ENCODE peak calls at places on chromosomes 7 and 10, in eight cellular contexts. E is foreskin fibroblast, Y is body of pancreas, C is neural progenitor cell, H is fibroblast of lung, O is lower lobe of right lung, I is mesothelial cell of epicardium, L is adrenal gland. Q is an unnamed sample.

GRCh38 chr10:30589441-30589840 is 40.1 kb downstream of the LYZL2 start:
- DNase-seq in O (peak), I (no peak), L (no peak), H (no peak), E (no peak), Y (no peak), C (no peak), Q (no peak)

GRCh38 chr10:59337254-59337653 is 25.1 kb downstream of the FAM13C start:
- DNase-seq in E (peak), C (peak), Y (peak), L (peak), I (no peak), O (no peak), H (peak), Q (no peak)

GRCh38 chr7:54664235-54665228 is 94.5 kb downstream of the SEC61G start:
- DNase-seq in H (peak), C (peak), I (peak), L (no peak), Y (peak), O (no peak), E (peak), Q (peak)

GRCh38 chr10:71766717-71767419 is 6.5 kb downstream of the VSIR start:
- DNase-seq in O (peak), E (peak), I (no peak), Y (peak), H (peak), L (peak), C (no peak), Q (peak)

GRCh38 chr10:50275650-50276235 is 24.4 kb upstream of the ASAH2 start:
- DNase-seq in L (peak), I (no peak), C (peak), O (peak), Y (peak), E (peak), H (no peak), Q (peak)

GRCh38 chr10:96502561-96503267 is 11.0 kb downstream of the TLL2 start:
- DNase-seq in I (no peak), C (no peak), H (no peak), Y (no peak), E (no peak), O (no peak), L (no peak), Q (peak)

GRCh38 chr7:93044147-93044810 is 73.5 kb downstream of the SAMD9 start:
- DNase-seq in E (peak), H (peak), O (no peak), Y (no peak), L (no peak), I (no peak), C (peak), Q (no peak)

GRCh38 chr10:94293344-94293743 is 69.4 kb downstream of the NOC3L start:
- DNase-seq in O (no peak), E (no peak), I (no peak), L (no peak), C (no peak), Y (no peak), H (no peak), Q (no peak)

GRCh38 chr7:48298779-48299178 is 127.5 kb downstream of the ABCA13 start:
- DNase-seq in E (peak), H (peak), O (no peak), Y (no peak), C (no peak), L (no peak), I (no peak), Q (peak)

GRCh38 chr7:157506268-157506667 is 169.5 kb downstream of the DNAJB6 start:
- DNase-seq in E (no peak), I (no peak), H (no peak), C (no peak), O (no peak), L (no peak), Y (no peak), Q (no peak)

GRCh38 chr7:30702200-30702599 is 19.9 kb upstream of the CRHR2 start:
- DNase-seq in H (no peak), L (no peak), C (no peak), E (no peak), Y (no peak), I (no peak), O (no peak), Q (no peak)

GRCh38 chr7:21429021-21429420 is 1.1 kb downstream of the SP4 start:
- DNase-seq in E (no peak), H (no peak), C (peak), Y (no peak), I (no peak), O (no peak), L (no peak), Q (no peak)

GRCh38 chr7:37408241-37408884 is 40.3 kb downstream of the ELMO1 start:
- DNase-seq in L (no peak), Y (no peak), I (no peak), O (no peak), C (no peak), H (no peak), E (no peak), Q (no peak)

GRCh38 chr10:33913194-33913593 is 578.7 kb upstream of the NRP1 start:
- DNase-seq in C (no peak), L (no peak), E (no peak), O (no peak), Y (no peak), I (no peak), H (no peak), Q (no peak)

GRCh38 chr10:72089618-72090017 is 1.3 kb upstream of the SPOCK2 start:
- DNase-seq in H (no peak), E (no peak), I (no peak), C (no peak), L (no peak), O (no peak), Y (no peak), Q (no peak)

GRCh38 chr7:17928055-17928454 is 12.2 kb downstream of the SNX13 start:
- DNase-seq in Y (no peak), C (no peak), L (no peak), O (no peak), H (no peak), I (no peak), E (no peak), Q (no peak)

GRCh38 chr7:18250133-18250532 is 222.5 kb upstream of the PRPS1L1 start:
- DNase-seq in I (no peak), E (no peak), L (no peak), Y (no peak), H (no peak), O (no peak), C (no peak), Q (no peak)

GRCh38 chr7:26153246-26153822 is 1.3 kb downstream of the NFE2L3 start:
- DNase-seq in L (no peak), C (peak), Y (no peak), O (no peak), E (no peak), H (no peak), I (no peak), Q (no peak)

GRCh38 chr7:92691578-92691977 is 101.4 kb upstream of the FAM133B start:
- DNase-seq in C (peak), O (no peak), H (peak), I (no peak), Y (no peak), L (no peak), E (peak), Q (peak)

GRCh38 chr10:93006435-93007039 is 54.1 kb upstream of the CYP26C1 start:
- DNase-seq in Y (no peak), O (no peak), L (no peak), C (peak), H (peak), E (peak), I (no peak), Q (peak)

DNA sequence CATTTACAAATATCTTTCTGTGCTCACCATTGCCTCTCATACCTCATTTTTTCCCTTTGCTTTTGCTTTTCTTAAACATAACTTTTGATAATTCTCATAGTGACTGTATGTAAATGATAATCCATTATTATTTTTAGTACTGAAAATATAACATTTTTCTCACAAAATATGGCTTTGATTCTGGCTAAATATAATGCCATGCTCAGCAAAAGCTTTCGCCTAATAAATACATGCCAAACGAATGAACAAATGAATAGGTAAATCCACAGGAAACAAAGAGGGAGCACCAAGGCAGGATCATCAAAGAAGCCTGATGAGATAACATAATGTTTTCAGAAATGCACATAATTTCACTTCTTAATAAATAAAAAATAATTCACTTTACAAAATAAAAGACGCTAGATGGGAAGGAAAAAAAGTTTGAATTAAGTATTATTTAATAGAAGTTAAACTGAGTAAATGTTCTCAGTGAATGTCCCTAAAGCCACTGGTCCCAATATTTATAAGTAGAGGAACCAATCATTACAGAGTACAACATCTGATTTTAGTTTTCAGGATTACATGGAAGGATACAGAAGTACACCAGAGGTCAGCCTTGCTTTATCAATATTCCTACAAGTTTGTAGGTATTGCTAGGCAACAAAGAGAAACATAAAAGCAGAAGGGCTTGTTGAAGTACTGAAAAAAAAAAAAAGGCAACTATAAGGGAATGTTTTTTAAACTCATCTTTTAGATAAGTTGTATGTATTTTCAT is 52.3 kb downstream of the RNLS start:
- DNase-seq in E (no peak), L (no peak), O (no peak), H (no peak), C (no peak), Y (no peak), I (no peak), Q (no peak)
- TF ChIP-seq CTCF in E (no peak), L (no peak), O (no peak), H (no peak), C (no peak), Y (peak), I (no peak), Q (no peak)

GRCh38 chr7:85475071-85475470 is 288.2 kb upstream of the SEMA3D start:
- DNase-seq in L (no peak), O (no peak), C (no peak), I (no peak), Y (no peak), E (no peak), H (no peak), Q (no peak)

GRCh38 chr7:85474234-85474633 is 287.4 kb upstream of the SEMA3D start:
- DNase-seq in C (no peak), L (no peak), Y (no peak), I (no peak), H (peak), E (no peak), O (no peak), Q (no peak)

GRCh38 chr7:85469446-85469970 is 282.7 kb upstream of the SEMA3D start:
- DNase-seq in O (no peak), I (no peak), C (no peak), Y (no peak), E (no peak), L (no peak), H (peak), Q (no peak)

GRCh38 chr7:85471312-85471711 is 284.5 kb upstream of the SEMA3D start:
- DNase-seq in H (no peak), O (no peak), Y (no peak), L (no peak), E (no peak), I (no peak), C (no peak), Q (no peak)

DNA sequence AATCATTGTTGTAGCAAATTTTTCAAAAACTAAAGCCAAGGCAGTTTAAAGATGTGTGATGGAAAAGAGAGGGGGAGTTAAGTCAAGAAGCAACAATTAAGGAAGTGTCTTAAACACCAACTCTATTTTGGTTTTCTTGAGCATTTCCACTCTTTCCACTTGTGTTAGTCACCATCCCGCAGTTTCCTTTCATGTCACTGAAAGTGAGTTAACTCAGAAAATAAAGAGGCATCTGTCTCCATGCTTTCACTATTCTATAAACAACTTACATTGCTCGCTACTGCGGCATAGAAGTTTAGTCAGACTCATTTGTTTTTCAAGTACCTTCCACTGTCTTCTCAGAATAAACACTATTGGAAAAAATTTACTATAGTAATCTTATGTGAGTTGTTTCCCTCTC is 284.9 kb upstream of the SEMA3D start:
- DNase-seq in H (peak), L (no peak), C (no peak), Y (no peak), I (no peak), E (no peak), O (no peak), Q (no peak)
- TF ChIP-seq CTCF in H (no peak), L (no peak), C (no peak), Y (no peak), I (no peak), E (no peak), O (no peak), Q (no peak)

DNA sequence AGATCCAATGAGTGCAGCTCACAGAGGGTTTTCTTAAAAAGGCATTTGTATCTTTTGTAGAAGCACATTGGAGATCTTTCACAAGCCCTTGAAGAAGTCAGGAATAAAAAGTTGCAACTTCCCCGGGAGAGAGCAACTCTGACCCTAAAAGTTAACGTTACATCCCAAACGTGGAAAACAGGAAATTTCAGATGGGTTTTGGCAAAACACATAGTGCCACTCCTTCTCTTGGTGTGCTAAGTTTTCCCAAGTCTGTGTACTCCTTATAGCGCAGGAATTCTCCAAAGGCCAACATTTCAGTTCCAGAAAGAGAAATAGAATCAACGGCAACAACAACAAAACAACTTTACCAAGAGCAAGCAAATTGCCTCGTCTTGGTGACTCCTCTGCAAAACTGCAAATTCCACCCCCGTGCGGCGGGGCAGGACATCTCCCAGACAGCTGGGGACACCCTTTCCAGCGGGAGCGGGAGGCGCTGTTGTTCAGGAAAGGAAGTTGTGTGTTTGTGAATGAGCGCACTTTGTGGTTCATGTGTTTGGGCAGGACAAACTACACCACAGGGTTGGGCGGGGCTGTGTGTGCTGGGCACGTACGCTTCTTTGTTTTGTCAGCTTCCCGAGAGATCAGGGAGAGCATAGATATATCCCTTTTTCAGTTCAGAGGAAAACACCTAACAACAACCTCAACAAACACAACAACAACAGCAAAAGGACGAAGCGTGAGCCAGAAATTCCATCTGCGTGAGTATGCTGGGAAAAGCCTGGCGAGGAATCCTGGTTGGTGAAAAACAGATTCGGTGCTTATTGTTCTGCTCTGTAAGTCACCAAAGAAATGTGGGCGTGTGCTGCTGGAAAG is 294.7 kb upstream of the PITRM1 start:
- DNase-seq in I (no peak), E (peak), L (peak), Y (peak), O (peak), H (peak), C (peak), Q (no peak)
- TF ChIP-seq CTCF in I (no peak), E (peak), L (no peak), Y (no peak), O (peak), H (peak), C (peak), Q (no peak)

GRCh38 chr7:140062528-140063299 is at the start of gene PARP12:
- DNase-seq in C (peak), E (peak), O (peak), H (peak), L (peak), I (peak), Y (peak), Q (peak)
- TF ChIP-seq CTCF in C (no peak), E (no peak), O (no peak), H (no peak), L (no peak), I (no peak), Y (no peak), Q (peak)

GRCh38 chr7:74612015-74612829 is 45.3 kb upstream of the GTF2I start:
- DNase-seq in H (peak), E (no peak), C (peak), L (no peak), Y (peak), I (no peak), O (peak), Q (no peak)

GRCh38 chr7:74619235-74619860 is 38.2 kb upstream of the GTF2I start:
- DNase-seq in O (no peak), I (no peak), L (no peak), E (no peak), Y (no peak), H (no peak), C (peak), Q (no peak)

DNA sequence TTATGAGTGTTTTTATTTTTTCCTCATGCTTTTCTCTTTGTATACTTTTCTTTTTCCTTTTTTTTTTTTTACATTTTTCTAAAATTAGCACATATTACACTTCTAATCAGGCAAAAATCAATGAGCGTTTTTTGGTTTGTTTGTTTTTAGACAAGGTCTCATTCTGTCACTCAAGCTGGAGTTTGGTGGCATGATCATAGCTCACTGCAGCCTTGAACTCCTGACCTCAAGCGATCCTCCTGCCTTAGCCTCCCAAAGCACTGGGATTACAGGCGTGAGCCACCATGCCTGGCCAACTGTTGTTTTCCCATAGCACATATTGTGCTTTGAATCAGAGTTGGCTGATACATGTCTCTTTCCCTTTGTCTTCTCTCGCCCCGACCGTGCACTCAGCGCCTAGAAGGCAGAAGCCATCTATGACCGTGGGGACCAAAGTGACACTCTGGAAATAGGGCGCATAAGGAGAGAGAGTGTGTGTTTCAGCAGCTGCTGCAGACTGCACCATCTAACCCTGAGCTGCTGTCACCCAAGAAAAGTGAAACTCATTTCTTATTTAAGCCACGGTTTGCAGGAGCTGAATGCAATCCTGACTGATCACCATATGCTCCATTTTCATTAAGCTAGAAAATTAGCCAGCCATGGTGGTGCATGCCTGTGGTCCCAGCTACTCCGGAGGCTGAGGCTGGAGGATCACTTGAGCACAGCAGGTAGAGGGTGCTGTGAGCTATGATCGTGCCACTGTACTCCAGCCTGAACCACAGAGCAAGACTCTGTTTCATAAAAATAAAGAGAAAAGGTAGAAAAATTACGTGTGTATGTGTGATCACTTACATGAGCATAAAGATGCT is 41.4 kb upstream of the GTF2I start:
- DNase-seq in O (no peak), C (no peak), L (no peak), H (no peak), Y (no peak), E (no peak), I (no peak), Q (no peak)
- TF ChIP-seq CTCF in O (no peak), C (no peak), L (no peak), H (no peak), Y (no peak), E (no peak), I (no peak), Q (no peak)

GRCh38 chr7:2443491-2443890 is 32.7 kb downstream of the GRIFIN start:
- DNase-seq in Y (no peak), H (no peak), O (no peak), C (no peak), E (no peak), I (no peak), L (no peak), Q (no peak)
- TF ChIP-seq CTCF in Y (no peak), H (no peak), O (no peak), C (no peak), E (no peak), I (no peak), L (no peak), Q (no peak)

GRCh38 chr10:43093423-43094090 is 16.7 kb downstream of the RET start:
- DNase-seq in E (no peak), C (peak), H (no peak), Y (no peak), L (no peak), O (no peak), I (no peak), Q (no peak)
- TF ChIP-seq CTCF in E (no peak), C (peak), H (no peak), Y (no peak), L (no peak), O (no peak), I (no peak), Q (peak)

DNA sequence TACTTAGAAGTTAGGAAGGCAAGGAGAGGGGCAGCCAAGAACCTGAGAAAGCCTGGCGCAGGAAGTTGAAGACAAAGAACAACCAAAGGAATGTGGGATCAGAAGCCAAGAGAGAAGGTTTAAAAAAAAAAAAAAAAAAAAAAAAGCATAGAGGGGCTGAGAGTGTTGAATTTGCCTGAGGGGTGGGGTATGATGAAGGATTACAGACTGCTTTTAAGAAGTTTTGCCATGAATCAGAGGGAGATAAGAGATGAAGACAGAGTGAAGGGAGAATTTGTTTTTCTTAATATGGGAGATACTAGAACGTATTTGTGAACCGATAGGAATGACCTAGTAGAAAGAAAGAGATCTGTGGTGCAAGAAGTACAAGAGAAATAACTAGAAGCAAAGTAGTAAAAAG is 6.7 kb downstream of the SLC26A4 start:
- DNase-seq in H (peak), I (no peak), E (no peak), Y (no peak), O (no peak), C (no peak), L (no peak), Q (no peak)
- TF ChIP-seq CTCF in H (no peak), I (no peak), E (no peak), Y (no peak), O (no peak), C (no peak), L (no peak), Q (no peak)

DNA sequence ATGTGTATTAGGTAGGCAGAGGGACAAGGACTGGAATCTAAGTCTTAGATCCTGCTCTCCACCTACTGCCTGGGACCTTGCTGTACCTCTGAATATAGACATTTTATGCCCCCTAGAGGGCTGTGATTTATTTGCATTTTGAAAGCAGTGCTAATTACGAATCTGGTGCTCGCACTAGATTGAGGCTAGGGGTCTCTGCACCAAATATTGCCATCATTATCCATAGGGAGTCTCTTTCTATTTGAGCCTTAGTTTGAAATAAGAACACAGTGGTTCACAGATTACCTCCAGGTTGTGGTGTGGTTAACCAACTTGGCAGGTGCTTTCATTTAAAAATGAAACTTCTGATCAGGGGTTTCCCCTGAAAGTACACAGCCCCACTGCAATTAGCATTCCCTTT is 41.8 kb downstream of the CNNM1 start:
- DNase-seq in E (no peak), I (no peak), O (no peak), H (no peak), L (no peak), Y (peak), C (peak), Q (peak)
- TF ChIP-seq CTCF in E (peak), I (no peak), O (peak), H (peak), L (no peak), Y (peak), C (peak), Q (peak)